ENCODE peak calls at places on chromosomes 6 and 20, in seven cellular contexts. W is HCT116, U is H1, Q is HepG2, R is GM12878, B is K562, Y is SK-N-SH. L is an unnamed sample.

GRCh38 chr20:25858495-25859425 is 162.1 kb upstream of the ZNF337 start:
- DNase-seq in W (no peak), U (no peak), Q (no peak), R (no peak), B (no peak), Y (no peak), L (no peak)

GRCh38 chr6:5499644-5500306 is 238.5 kb downstream of the FARS2 start:
- DNase-seq in W (no peak), U (no peak), Q (no peak), R (no peak), B (no peak), Y (no peak), L (no peak)

GRCh38 chr6:135941275-135941674 is 89.8 kb downstream of the PDE7B start:
- DNase-seq in W (no peak), U (no peak), Q (no peak), R (no peak), B (no peak), Y (no peak), L (no peak)

GRCh38 chr6:108156938-108157233 is 8.9 kb upstream of the NR2E1 start:
- DNase-seq in W (no peak), U (no peak), Q (no peak), R (no peak), B (no peak), Y (no peak), L (no peak)

GRCh38 chr6:32337166-32337805 is 34.4 kb downstream of the TSBP1 start:
- DNase-seq in W (no peak), U (no peak), Q (no peak), R (no peak), B (no peak), Y (no peak), L (no peak)

GRCh38 chr20:58362970-58363369 is 26.1 kb upstream of the VAPB start:
- DNase-seq in W (no peak), U (no peak), Q (no peak), R (no peak), B (no peak), Y (no peak), L (no peak)

GRCh38 chr6:129936329-129937165 is 75.4 kb upstream of the TMEM244 start:
- DNase-seq in W (peak), U (peak), Q (peak), R (peak), B (peak), Y (no peak), L (peak)

GRCh38 chr20:50784464-50784863 is 10.4 kb upstream of the BCAS4 start:
- DNase-seq in W (no peak), U (no peak), Q (no peak), R (no peak), B (no peak), Y (no peak), L (no peak)

GRCh38 chr6:105805581-105806023 is 280.5 kb upstream of the PRDM1 start:
- DNase-seq in W (no peak), U (no peak), Q (no peak), R (no peak), B (peak), Y (no peak), L (no peak)

GRCh38 chr6:148166339-148166949 is 176.2 kb upstream of the SASH1 start:
- DNase-seq in W (peak), U (no peak), Q (peak), R (no peak), B (peak), Y (peak), L (no peak)

GRCh38 chr6:165774903-165775608 is 112.0 kb upstream of the PDE10A start:
- DNase-seq in W (no peak), U (no peak), Q (peak), R (no peak), B (no peak), Y (no peak), L (no peak)

GRCh38 chr6:20840675-20841074 is 306.4 kb downstream of the CDKAL1 start:
- DNase-seq in W (no peak), U (no peak), Q (no peak), R (no peak), B (no peak), Y (no peak), L (no peak)

GRCh38 chr6:138605958-138606357 is 106.7 kb upstream of the NHSL1 start:
- DNase-seq in W (no peak), U (no peak), Q (no peak), R (no peak), B (no peak), Y (no peak), L (no peak)

GRCh38 chr6:88376759-88377387 is 210.7 kb upstream of the CNR1 start:
- DNase-seq in W (no peak), U (no peak), Q (no peak), R (no peak), B (no peak), Y (no peak), L (no peak)

GRCh38 chr6:57224769-57225515 is 2.8 kb upstream of the RAB23 start:
- DNase-seq in W (no peak), U (no peak), Q (no peak), R (no peak), B (peak), Y (no peak), L (no peak)

GRCh38 chr6:163787001-163787667 is 372.6 kb downstream of the QKI start:
- DNase-seq in W (no peak), U (no peak), Q (no peak), R (no peak), B (no peak), Y (no peak), L (no peak)

GRCh38 chr6:132693478-132693877 is 20.4 kb downstream of the VNN1 start:
- DNase-seq in W (no peak), U (no peak), Q (no peak), R (no peak), B (no peak), Y (no peak), L (no peak)

GRCh38 chr20:36754656-36755222 is 8.8 kb upstream of the NDRG3 start:
- DNase-seq in W (peak), U (no peak), Q (peak), R (no peak), B (peak), Y (peak), L (peak)

GRCh38 chr20:39395478-39396291 is 433.5 kb downstream of the DHX35 start:
- DNase-seq in W (no peak), U (no peak), Q (no peak), R (no peak), B (no peak), Y (no peak), L (no peak)

GRCh38 chr6:28597217-28597835 is 71.6 kb downstream of the GPX5 start:
- DNase-seq in W (peak), U (no peak), Q (peak), R (no peak), B (no peak), Y (peak), L (peak)

GRCh38 chr6:30150671-30151395 is 10.2 kb downstream of the TRIM10 start:
- DNase-seq in W (no peak), U (no peak), Q (no peak), R (no peak), B (no peak), Y (no peak), L (no peak)

GRCh38 chr6:159098636-159099106 is 53.9 kb upstream of the TAGAP start:
- DNase-seq in W (no peak), U (no peak), Q (no peak), R (no peak), B (no peak), Y (no peak), L (no peak)

GRCh38 chr20:4507288-4507719 is 214.4 kb upstream of the PRND start:
- DNase-seq in W (no peak), U (no peak), Q (no peak), R (no peak), B (no peak), Y (no peak), L (no peak)

GRCh38 chr6:113380591-113380990 is 476.6 kb upstream of the MARCKS start:
- DNase-seq in W (no peak), U (no peak), Q (no peak), R (no peak), B (no peak), Y (no peak), L (no peak)

GRCh38 chr20:50242863-50243609 is 52.4 kb downstream of the CEBPB start:
- DNase-seq in W (peak), U (no peak), Q (peak), R (no peak), B (no peak), Y (no peak), L (no peak)

GRCh38 chr6:22605736-22606135 is 36.4 kb downstream of the HDGFL1 start:
- DNase-seq in W (no peak), U (no peak), Q (no peak), R (no peak), B (no peak), Y (no peak), L (no peak)

GRCh38 chr20:63682384-63683139 is 13.9 kb upstream of the TNFRSF6B start:
- DNase-seq in W (peak), U (no peak), Q (peak), R (no peak), B (no peak), Y (no peak), L (peak)

GRCh38 chr20:44796758-44797457 is 13.4 kb downstream of the RIMS4 start:
- DNase-seq in W (no peak), U (no peak), Q (no peak), R (no peak), B (no peak), Y (no peak), L (no peak)

GRCh38 chr6:142551145-142551811 is 249.5 kb downstream of the ADGRG6 start:
- DNase-seq in W (peak), U (no peak), Q (no peak), R (no peak), B (no peak), Y (no peak), L (no peak)

GRCh38 chr20:16209826-16210365 is 363.4 kb downstream of the KIF16B start:
- DNase-seq in W (no peak), U (no peak), Q (no peak), R (no peak), B (no peak), Y (no peak), L (no peak)

GRCh38 chr6:139939189-139939979 is 564.9 kb upstream of the CITED2 start:
- DNase-seq in W (no peak), U (no peak), Q (no peak), R (no peak), B (no peak), Y (no peak), L (no peak)

GRCh38 chr6:154994881-154995240 is 254 bp upstream of the TIAM2 start:
- DNase-seq in W (no peak), U (no peak), Q (no peak), R (no peak), B (no peak), Y (no peak), L (no peak)

GRCh38 chr6:154993026-154993425 is 2.1 kb upstream of the TIAM2 start:
- DNase-seq in W (no peak), U (no peak), Q (no peak), R (no peak), B (no peak), Y (no peak), L (no peak)

GRCh38 chr6:154993710-154994109 is 1.4 kb upstream of the TIAM2 start:
- DNase-seq in W (no peak), U (no peak), Q (no peak), R (no peak), B (no peak), Y (peak), L (no peak)

GRCh38 chr6:154996841-154997311 is 1.8 kb downstream of the TIAM2 start:
- DNase-seq in W (no peak), U (no peak), Q (no peak), R (no peak), B (no peak), Y (no peak), L (no peak)

GRCh38 chr6:154995241-154996162 is at the start of gene TIAM2:
- DNase-seq in W (no peak), U (no peak), Q (no peak), R (no peak), B (no peak), Y (peak), L (no peak)
- TF ChIP-seq SIN3A in W (no peak), U (peak), Q (no peak), R (no peak), B (no peak), Y (peak), L (no peak)

GRCh38 chr6:52982680-52983079 is 12.4 kb downstream of the GSTA4 start:
- DNase-seq in W (no peak), U (no peak), Q (no peak), R (no peak), B (no peak), Y (no peak), L (no peak)

GRCh38 chr6:52983159-52983848 is 11.8 kb downstream of the GSTA4 start:
- DNase-seq in W (no peak), U (no peak), Q (no peak), R (no peak), B (no peak), Y (no peak), L (no peak)

GRCh38 chr6:52985228-52985627 is 9.9 kb downstream of the GSTA4 start:
- DNase-seq in W (no peak), U (no peak), Q (no peak), R (no peak), B (no peak), Y (no peak), L (no peak)

GRCh38 chr6:52981215-52981910 is 13.7 kb downstream of the GSTA4 start:
- DNase-seq in W (no peak), U (no peak), Q (no peak), R (no peak), B (no peak), Y (no peak), L (no peak)

DNA sequence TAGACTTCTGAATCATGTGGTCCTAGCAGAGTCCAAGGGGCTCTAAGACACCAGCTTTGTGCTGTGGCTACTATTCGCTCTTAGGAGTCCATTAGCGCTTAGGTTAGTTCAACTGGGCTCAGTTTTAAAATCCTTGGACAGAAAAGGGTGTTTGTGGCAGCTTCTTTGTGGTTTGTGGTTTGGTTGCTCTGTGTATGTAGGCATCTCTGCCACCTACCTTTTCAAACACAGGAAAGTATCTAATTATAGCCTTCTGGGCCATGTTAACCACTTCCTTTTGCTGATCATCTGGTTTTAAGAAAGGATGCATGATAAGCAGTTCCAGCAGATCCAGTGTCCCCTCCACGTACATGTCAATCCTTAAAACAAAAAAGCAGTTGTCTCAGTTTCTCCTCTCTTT is 10.8 kb downstream of the GSTA4 start:
- DNase-seq in W (no peak), U (no peak), Q (no peak), R (peak), B (no peak), Y (no peak), L (no peak)
- TF ChIP-seq POLR2AphosphoS5 in W (no peak), U (no peak), Q (no peak), R (no peak), B (no peak), Y (no peak), L (no peak)

GRCh38 chr20:35606127-35606526 is 9.5 kb upstream of the SPAG4 start:
- DNase-seq in W (no peak), U (no peak), Q (no peak), R (no peak), B (no peak), Y (no peak), L (no peak)
- TF ChIP-seq SIN3A in W (no peak), U (no peak), Q (no peak), R (no peak), B (no peak), Y (no peak), L (no peak)

GRCh38 chr6:134602123-134602522 is 284.2 kb upstream of the SGK1 start:
- DNase-seq in W (no peak), U (no peak), Q (no peak), R (no peak), B (no peak), Y (no peak), L (no peak)
- TF ChIP-seq POLR2AphosphoS5 in W (no peak), U (no peak), Q (no peak), R (no peak), B (no peak), Y (no peak), L (no peak)

GRCh38 chr6:111758608-111759293 is 114.5 kb downstream of the FYN start:
- DNase-seq in W (no peak), U (no peak), Q (no peak), R (no peak), B (no peak), Y (no peak), L (no peak)
- TF ChIP-seq SIN3A in W (no peak), U (no peak), Q (no peak), R (no peak), B (no peak), Y (no peak), L (no peak)

L was measured in Panc1.